ENCODE peak calls at places on chromosomes 1 and 21, in four cellular contexts. One of them, this sample, is unnamed.

GRCh38 chr1:48082271-48082925 is 85.2 kb upstream of the TRABD2B start:
- DNase-seq in activated naive CD4-positive, alpha-beta T cell: no peak
- DNase-seq in substantia nigra: no peak
- DNase-seq in mammary epithelial cell: no peak
- DNase-seq in this sample: no peak

GRCh38 chr1:10104844-10105243 is 72.1 kb downstream of the UBE4B start:
- DNase-seq in activated naive CD4-positive, alpha-beta T cell: no peak
- DNase-seq in mammary epithelial cell: no peak
- DNase-seq in substantia nigra: no peak
- DNase-seq in this sample: no peak

GRCh38 chr1:227765261-227766014 is 30.2 kb downstream of the SNAP47 start:
- DNase-seq in substantia nigra: no peak
- DNase-seq in mammary epithelial cell: no peak
- DNase-seq in activated naive CD4-positive, alpha-beta T cell: no peak
- DNase-seq in this sample: no peak

GRCh38 chr1:232137066-232137465 is 492.9 kb downstream of the SIPA1L2 start:
- DNase-seq in mammary epithelial cell: no peak
- DNase-seq in activated naive CD4-positive, alpha-beta T cell: no peak
- DNase-seq in substantia nigra: no peak
- DNase-seq in this sample: no peak

GRCh38 chr1:36528361-36529349 is 45.9 kb upstream of the CSF3R start:
- DNase-seq in substantia nigra: no peak
- DNase-seq in activated naive CD4-positive, alpha-beta T cell: no peak
- DNase-seq in mammary epithelial cell: no peak
- DNase-seq in this sample: no peak

GRCh38 chr1:198876371-198876871 is 237.6 kb downstream of the PTPRC start:
- DNase-seq in substantia nigra: no peak
- DNase-seq in activated naive CD4-positive, alpha-beta T cell: no peak
- DNase-seq in mammary epithelial cell: no peak
- DNase-seq in this sample: no peak

GRCh38 chr1:153805042-153805745 is 30.0 kb downstream of the SLC27A3 start:
- DNase-seq in activated naive CD4-positive, alpha-beta T cell: no peak
- DNase-seq in mammary epithelial cell: peak; percentile 93
- DNase-seq in substantia nigra: no peak
- DNase-seq in this sample: no peak

GRCh38 chr1:20366766-20367602 is 76.3 kb downstream of the VWA5B1 start:
- DNase-seq in mammary epithelial cell: peak; percentile 48
- DNase-seq in activated naive CD4-positive, alpha-beta T cell: no peak
- DNase-seq in substantia nigra: no peak
- DNase-seq in this sample: peak; percentile 23

GRCh38 chr1:16677552-16678423 is 11.0 kb upstream of the RNU1-3 start:
- DNase-seq in substantia nigra: no peak
- DNase-seq in activated naive CD4-positive, alpha-beta T cell: no peak
- DNase-seq in mammary epithelial cell: peak; percentile 62
- DNase-seq in this sample: peak; percentile 57

GRCh38 chr1:248714248-248714647 is 11.7 kb upstream of the OR14I1 start:
- DNase-seq in substantia nigra: no peak
- DNase-seq in mammary epithelial cell: no peak
- DNase-seq in activated naive CD4-positive, alpha-beta T cell: no peak
- DNase-seq in this sample: no peak

GRCh38 chr1:4494558-4494957 is 159.9 kb upstream of the AJAP1 start:
- DNase-seq in mammary epithelial cell: no peak
- DNase-seq in substantia nigra: no peak
- DNase-seq in activated naive CD4-positive, alpha-beta T cell: no peak
- DNase-seq in this sample: no peak

GRCh38 chr1:25554886-25555752 is 11.7 kb downstream of the LDLRAP1 start:
- DNase-seq in substantia nigra: no peak
- DNase-seq in activated naive CD4-positive, alpha-beta T cell: no peak
- DNase-seq in mammary epithelial cell: no peak
- DNase-seq in this sample: no peak

GRCh38 chr1:182795563-182796228 is 6.1 kb downstream of the NPL start:
- DNase-seq in mammary epithelial cell: no peak
- DNase-seq in substantia nigra: no peak
- DNase-seq in activated naive CD4-positive, alpha-beta T cell: no peak
- DNase-seq in this sample: no peak

GRCh38 chr1:23100074-23100748 is 68.4 kb downstream of the LUZP1 start:
- DNase-seq in substantia nigra: no peak
- DNase-seq in activated naive CD4-positive, alpha-beta T cell: no peak
- DNase-seq in mammary epithelial cell: peak; percentile 97
- DNase-seq in this sample: no peak

GRCh38 chr1:218890436-218890835 is 283.2 kb upstream of the LYPLAL1 start:
- DNase-seq in substantia nigra: no peak
- DNase-seq in mammary epithelial cell: no peak
- DNase-seq in activated naive CD4-positive, alpha-beta T cell: no peak
- DNase-seq in this sample: no peak

GRCh38 chr1:217029311-217030157 is 306.3 kb upstream of the ESRRG start:
- DNase-seq in activated naive CD4-positive, alpha-beta T cell: no peak
- DNase-seq in substantia nigra: no peak
- DNase-seq in mammary epithelial cell: peak; percentile 95
- DNase-seq in this sample: no peak

GRCh38 chr21:25283720-25284119 is 323.6 kb downstream of the MRPL39 start:
- DNase-seq in activated naive CD4-positive, alpha-beta T cell: no peak
- DNase-seq in substantia nigra: no peak
- DNase-seq in mammary epithelial cell: no peak
- DNase-seq in this sample: no peak

GRCh38 chr1:4093856-4094565 is 193.9 kb upstream of the C1orf174 start:
- DNase-seq in substantia nigra: no peak
- DNase-seq in activated naive CD4-positive, alpha-beta T cell: no peak
- DNase-seq in mammary epithelial cell: no peak
- DNase-seq in this sample: no peak

GRCh38 chr1:10754571-10755329 is 41.7 kb downstream of the CASZ1 start:
- DNase-seq in substantia nigra: no peak
- DNase-seq in mammary epithelial cell: no peak
- DNase-seq in activated naive CD4-positive, alpha-beta T cell: no peak
- DNase-seq in this sample: no peak

GRCh38 chr1:201267481-201268229 is 15.7 kb upstream of the PKP1 start:
- DNase-seq in activated naive CD4-positive, alpha-beta T cell: no peak
- DNase-seq in substantia nigra: no peak
- DNase-seq in mammary epithelial cell: peak; percentile 93
- DNase-seq in this sample: no peak

GRCh38 chr1:24311731-24312130 is 7.4 kb upstream of the GRHL3 start:
- DNase-seq in activated naive CD4-positive, alpha-beta T cell: no peak
- DNase-seq in mammary epithelial cell: no peak
- DNase-seq in substantia nigra: no peak
- DNase-seq in this sample: no peak

GRCh38 chr1:89657886-89658285 is 25.0 kb downstream of the LRRC8C start:
- DNase-seq in activated naive CD4-positive, alpha-beta T cell: no peak
- DNase-seq in mammary epithelial cell: no peak
- DNase-seq in substantia nigra: no peak
- DNase-seq in this sample: no peak

GRCh38 chr1:7573481-7573880 is 197.6 kb upstream of the VAMP3 start:
- DNase-seq in mammary epithelial cell: no peak
- DNase-seq in substantia nigra: no peak
- DNase-seq in activated naive CD4-positive, alpha-beta T cell: no peak
- DNase-seq in this sample: no peak

GRCh38 chr1:58854576-58854975 is 70.7 kb upstream of the JUN start:
- DNase-seq in substantia nigra: no peak
- DNase-seq in activated naive CD4-positive, alpha-beta T cell: no peak
- DNase-seq in mammary epithelial cell: no peak
- DNase-seq in this sample: no peak

GRCh38 chr1:118185083-118185899 is at the start of gene SPAG17:
- DNase-seq in substantia nigra: no peak
- DNase-seq in mammary epithelial cell: peak; percentile 5
- DNase-seq in activated naive CD4-positive, alpha-beta T cell: no peak
- DNase-seq in this sample: no peak

GRCh38 chr1:31753623-31754349 is 10.4 kb downstream of the ADGRB2 start:
- DNase-seq in activated naive CD4-positive, alpha-beta T cell: no peak
- DNase-seq in mammary epithelial cell: no peak
- DNase-seq in substantia nigra: peak; percentile 60
- DNase-seq in this sample: no peak

GRCh38 chr1:6801199-6801598 is 15.9 kb downstream of the CAMTA1 start:
- DNase-seq in mammary epithelial cell: no peak
- DNase-seq in activated naive CD4-positive, alpha-beta T cell: no peak
- DNase-seq in substantia nigra: no peak
- DNase-seq in this sample: no peak

GRCh38 chr1:56863316-56863992 is 8.9 kb downstream of the C8A start:
- DNase-seq in substantia nigra: no peak
- DNase-seq in activated naive CD4-positive, alpha-beta T cell: no peak
- DNase-seq in mammary epithelial cell: no peak
- DNase-seq in this sample: no peak

GRCh38 chr1:25183126-25183980 is 48.9 kb downstream of the SYF2 start:
- DNase-seq in activated naive CD4-positive, alpha-beta T cell: no peak
- DNase-seq in mammary epithelial cell: no peak
- DNase-seq in substantia nigra: no peak
- DNase-seq in this sample: no peak

GRCh38 chr1:25096307-25097150 is 135.8 kb downstream of the SYF2 start:
- DNase-seq in mammary epithelial cell: no peak
- DNase-seq in activated naive CD4-positive, alpha-beta T cell: no peak
- DNase-seq in substantia nigra: no peak
- DNase-seq in this sample: no peak

GRCh38 chr1:35577071-35577998 is 4.2 kb downstream of the TFAP2E start:
- DNase-seq in substantia nigra: no peak
- DNase-seq in activated naive CD4-positive, alpha-beta T cell: peak; percentile 48
- DNase-seq in mammary epithelial cell: no peak
- DNase-seq in this sample: peak; percentile 37

GRCh38 chr1:31127266-31127665 is 61.7 kb upstream of the PUM1 start:
- DNase-seq in activated naive CD4-positive, alpha-beta T cell: no peak
- DNase-seq in mammary epithelial cell: no peak
- DNase-seq in substantia nigra: no peak
- DNase-seq in this sample: no peak

GRCh38 chr1:214808845-214809460 is 206.0 kb downstream of the CENPF start:
- DNase-seq in substantia nigra: no peak
- DNase-seq in activated naive CD4-positive, alpha-beta T cell: no peak
- DNase-seq in mammary epithelial cell: peak; percentile 40
- DNase-seq in this sample: no peak

GRCh38 chr1:2133039-2133878 is 61.3 kb downstream of the FAAP20 start:
- DNase-seq in substantia nigra: peak; percentile 93
- DNase-seq in activated naive CD4-positive, alpha-beta T cell: peak; percentile 98
- DNase-seq in mammary epithelial cell: peak; percentile 89
- DNase-seq in this sample: peak; percentile 95

GRCh38 chr1:41891403-41891896 is 27.3 kb downstream of the HIVEP3 start:
- DNase-seq in activated naive CD4-positive, alpha-beta T cell: peak; percentile 33
- DNase-seq in substantia nigra: no peak
- DNase-seq in mammary epithelial cell: peak; percentile 55
- DNase-seq in this sample: peak; percentile 42

GRCh38 chr1:43552813-43553212 is 22.1 kb downstream of the PTPRF start:
- DNase-seq in mammary epithelial cell: no peak
- DNase-seq in substantia nigra: no peak
- DNase-seq in activated naive CD4-positive, alpha-beta T cell: no peak
- DNase-seq in this sample: no peak

This sample was measured in stimulated activated CD4-positive, alpha-beta T cell treated with anti-CD3 and anti-CD28 coated beads, Interleukin-12 subunit alpha, Interleukin-12 subunit beta, amount 100 ng/mL, for 4 hours.